ENCODE peak calls at places on chromosomes 3 and 15, in ten cellular contexts. D is heart right ventricle; H is omental fat pad; P is fibroblast of pulmonary artery; B is tibial artery; O is fibroblast of mammary gland; F is progenitor cell of endocrine pancreas; J is choroid plexus epithelial cell; A is colonic mucosa; Y is activated CD8-positive, alpha-beta T cell treated with anti-CD3 and anti-CD28 coated beads for 36 hours. L is an unnamed sample.

GRCh38 chr15:54099010-54099409 is 120.8 kb downstream of the UNC13C start:
- DNase-seq in D (no peak), H (no peak), P (no peak), B (no peak), O (no peak), F (no peak), J (no peak), A (no peak), Y (no peak), L (no peak)

GRCh38 chr3:135895106-135895733 is 70.3 kb upstream of the PPP2R3A start:
- DNase-seq in D (peak), H (peak), P (peak), B (peak), O (peak), F (peak), J (peak), A (peak), Y (peak), L (peak)

GRCh38 chr15:78983146-78983918 is 38.5 kb upstream of the CTSH start:
- DNase-seq in D (no peak), H (no peak), P (no peak), B (peak), O (no peak), F (no peak), J (peak), A (no peak), Y (no peak), L (no peak)

GRCh38 chr3:30986551-30986950 is 92.1 kb upstream of the GADL1 start:
- DNase-seq in D (no peak), H (no peak), P (no peak), B (no peak), O (no peak), F (no peak), J (no peak), A (no peak), Y (no peak), L (no peak)

GRCh38 chr3:195876297-195877031 is 31.9 kb downstream of the TNK2 start:
- DNase-seq in D (no peak), H (no peak), P (no peak), B (no peak), O (no peak), F (no peak), J (no peak), A (peak), Y (no peak), L (no peak)

GRCh38 chr3:128133273-128133883 is 9.8 kb upstream of the RUVBL1 start:
- DNase-seq in D (no peak), H (no peak), P (peak), B (no peak), O (peak), F (peak), J (peak), A (peak), Y (peak), L (no peak)

GRCh38 chr3:10954740-10955139 is 37.8 kb upstream of the SLC6A1 start:
- DNase-seq in D (no peak), H (no peak), P (no peak), B (no peak), O (no peak), F (no peak), J (no peak), A (no peak), Y (no peak), L (no peak)

GRCh38 chr15:76492538-76492937 is 156.0 kb downstream of the ISL2 start:
- DNase-seq in D (no peak), H (no peak), P (no peak), B (no peak), O (no peak), F (no peak), J (no peak), A (no peak), Y (no peak), L (no peak)

GRCh38 chr3:3015472-3016089 is 94.6 kb downstream of the IL5RA start:
- DNase-seq in D (no peak), H (no peak), P (peak), B (no peak), O (peak), F (no peak), J (peak), A (peak), Y (no peak), L (no peak)

GRCh38 chr15:88015228-88015860 is 241.2 kb downstream of the NTRK3 start:
- DNase-seq in D (peak), H (no peak), P (no peak), B (peak), O (no peak), F (no peak), J (no peak), A (peak), Y (no peak), L (no peak)

GRCh38 chr3:127674099-127674792 is 1.5 kb downstream of the ABTB1 start:
- DNase-seq in D (no peak), H (peak), P (no peak), B (peak), O (no peak), F (no peak), J (no peak), A (no peak), Y (peak), L (no peak)

GRCh38 chr3:194691481-194692281 is 6.0 kb downstream of the FAM43A start:
- DNase-seq in D (no peak), H (no peak), P (peak), B (no peak), O (peak), F (no peak), J (no peak), A (no peak), Y (no peak), L (peak)

GRCh38 chr3:5079761-5080160 is 42.3 kb upstream of the ARL8B start:
- DNase-seq in D (no peak), H (no peak), P (no peak), B (no peak), O (no peak), F (no peak), J (no peak), A (no peak), Y (no peak), L (no peak)

GRCh38 chr3:197068077-197068476 is 38.5 kb upstream of the MELTF start:
- DNase-seq in D (no peak), H (no peak), P (no peak), B (no peak), O (no peak), F (no peak), J (no peak), A (no peak), Y (no peak), L (no peak)

GRCh38 chr3:110017304-110017703 is 680.0 kb upstream of the DPPA4 start:
- DNase-seq in D (no peak), H (no peak), P (no peak), B (no peak), O (no peak), F (no peak), J (no peak), A (no peak), Y (no peak), L (no peak)

GRCh38 chr3:13528217-13528801 is 20.6 kb upstream of the FBLN2 start:
- DNase-seq in D (no peak), H (no peak), P (peak), B (no peak), O (peak), F (no peak), J (peak), A (no peak), Y (no peak), L (no peak)
- TF ChIP-seq CTCF in D (no peak), H (no peak), P (peak), B (no peak), O (peak), F (peak), J (peak), A (no peak), Y (no peak), L (no peak)

GRCh38 chr15:73982251-73982962 is 9.7 kb downstream of the STOML1 start:
- DNase-seq in D (peak), H (no peak), P (peak), B (peak), O (peak), F (no peak), J (peak), A (peak), Y (peak), L (no peak)
- TF ChIP-seq CTCF in D (no peak), H (no peak), P (no peak), B (no peak), O (no peak), F (no peak), J (no peak), A (no peak), Y (no peak), L (no peak)

DNA sequence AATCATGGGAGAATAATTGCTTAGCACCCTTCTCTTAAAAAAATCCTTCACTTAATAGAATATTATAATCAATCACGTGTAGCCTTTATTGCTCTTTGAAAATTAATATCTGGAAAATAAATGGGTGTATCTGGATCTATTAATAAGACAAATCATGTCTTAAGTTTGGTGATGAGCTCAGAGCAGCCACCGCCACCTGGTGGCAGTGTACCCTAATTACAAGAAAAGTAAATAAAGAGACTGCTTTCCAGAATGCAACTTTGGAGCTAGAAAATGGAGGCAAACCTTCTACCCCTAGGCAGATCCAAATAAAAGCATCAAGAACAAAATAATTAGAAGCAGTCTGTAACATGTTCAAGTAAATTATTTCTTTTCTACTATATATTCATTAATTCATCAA is 43.5 kb downstream of the EPHB1 start:
- DNase-seq in D (no peak), H (no peak), P (no peak), B (no peak), O (peak), F (no peak), J (no peak), A (no peak), Y (peak), L (no peak)
- TF ChIP-seq CTCF in D (no peak), H (no peak), P (peak), B (no peak), O (peak), F (peak), J (peak), A (peak), Y (peak), L (no peak)

GRCh38 chr3:161602451-161602850 is 105.8 kb downstream of the OTOL1 start:
- DNase-seq in D (no peak), H (no peak), P (no peak), B (no peak), O (peak), F (no peak), J (no peak), A (no peak), Y (no peak), L (no peak)

DNA sequence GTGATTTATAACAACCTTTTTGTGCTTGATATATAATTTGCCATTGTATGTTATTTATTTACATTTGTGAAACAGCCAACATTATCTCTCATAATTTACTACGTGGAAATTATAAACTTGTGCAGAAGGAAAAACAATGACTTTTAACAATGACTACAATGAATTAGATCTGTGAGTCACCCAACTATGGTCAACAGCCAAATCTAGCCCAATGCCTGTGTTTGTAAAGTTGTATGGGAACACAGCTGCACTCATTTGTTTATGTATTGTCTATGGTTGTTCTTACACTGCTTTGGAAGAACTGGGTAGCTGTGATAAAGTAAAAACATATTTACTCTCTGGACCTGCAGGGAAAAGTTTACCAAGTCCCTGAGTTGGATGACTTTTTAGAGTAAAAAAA is 110.4 kb downstream of the OTOL1 start:
- DNase-seq in D (no peak), H (no peak), P (peak), B (no peak), O (peak), F (no peak), J (no peak), A (no peak), Y (no peak), L (no peak)
- TF ChIP-seq CTCF in D (no peak), H (no peak), P (no peak), B (no peak), O (no peak), F (no peak), J (no peak), A (no peak), Y (no peak), L (no peak)

GRCh38 chr15:67918205-67918861 is 78.5 kb upstream of the RNU6-1 start:
- DNase-seq in D (no peak), H (no peak), P (no peak), B (no peak), O (no peak), F (no peak), J (no peak), A (no peak), Y (no peak), L (no peak)
- TF ChIP-seq CTCF in D (no peak), H (no peak), P (no peak), B (no peak), O (no peak), F (no peak), J (no peak), A (no peak), Y (no peak), L (no peak)

GRCh38 chr3:140219923-140220452 is 285.0 kb downstream of the CLSTN2 start:
- DNase-seq in D (no peak), H (no peak), P (no peak), B (no peak), O (no peak), F (no peak), J (no peak), A (no peak), Y (peak), L (peak)
- TF ChIP-seq CTCF in D (no peak), H (no peak), P (no peak), B (no peak), O (peak), F (no peak), J (peak), A (no peak), Y (no peak), L (no peak)

GRCh38 chr15:80180986-80181385 is 28.2 kb downstream of the FAH start:
- DNase-seq in D (no peak), H (no peak), P (no peak), B (no peak), O (no peak), F (no peak), J (no peak), A (no peak), Y (no peak), L (no peak)
- TF ChIP-seq CTCF in D (no peak), H (no peak), P (no peak), B (no peak), O (no peak), F (no peak), J (no peak), A (no peak), Y (no peak), L (no peak)

DNA sequence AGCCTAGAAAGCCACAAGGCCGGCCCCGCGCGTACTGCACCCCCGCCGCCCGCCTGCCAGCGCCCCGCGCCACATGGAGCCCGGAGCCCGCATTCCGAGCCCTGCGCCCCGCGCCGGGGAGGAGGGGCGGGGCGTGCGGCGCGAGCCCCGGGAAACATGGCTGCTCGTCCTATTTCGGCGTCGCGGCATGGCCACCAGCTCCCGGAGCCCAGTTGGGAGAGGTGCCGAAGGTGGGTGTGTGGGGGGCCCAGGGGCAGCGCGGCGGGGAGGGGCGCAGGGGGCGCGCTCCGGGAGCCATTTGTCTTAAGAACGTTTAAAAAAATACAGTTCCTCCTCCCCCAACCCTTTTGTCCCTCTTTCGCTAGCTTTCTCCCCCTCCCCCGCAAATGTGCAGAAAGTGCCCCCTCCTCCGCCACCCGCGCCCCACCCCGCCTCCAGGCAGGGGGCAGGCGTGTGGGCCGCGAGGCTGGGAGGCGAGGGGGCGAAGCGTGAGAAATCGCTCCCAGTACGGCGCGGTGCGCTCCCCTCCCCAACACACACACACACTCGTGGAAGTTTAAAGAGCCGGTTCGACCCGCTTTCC is 2.5 kb downstream of the ANP32A start:
- DNase-seq in D (peak), H (no peak), P (peak), B (peak), O (peak), F (peak), J (peak), A (peak), Y (peak), L (peak)
- TF ChIP-seq CTCF in D (no peak), H (no peak), P (no peak), B (no peak), O (no peak), F (no peak), J (no peak), A (no peak), Y (no peak), L (no peak)